ENCODE peak calls at places on chromosomes 3 and 15, in five cellular contexts. One of them, this sample, is unnamed.

GRCh38 chr15:65641723-65642475 is 20.2 kb downstream of the SLC24A1 start:
- DNase-seq in heart left ventricle: no peak
- DNase-seq in IMR-90: no peak
- DNase-seq in astrocyte: no peak
- DNase-seq in colonic mucosa: no peak
- DNase-seq in this sample: no peak

GRCh38 chr3:167989066-167989465 is 106.7 kb downstream of the GOLIM4 start:
- DNase-seq in colonic mucosa: no peak
- DNase-seq in astrocyte: no peak
- DNase-seq in heart left ventricle: no peak
- DNase-seq in IMR-90: no peak
- DNase-seq in this sample: no peak

GRCh38 chr15:71080705-71081104 is 34.6 kb upstream of the THSD4 start:
- DNase-seq in IMR-90: peak; percentile 96
- DNase-seq in heart left ventricle: no peak
- DNase-seq in astrocyte: peak; percentile 97
- DNase-seq in colonic mucosa: no peak
- DNase-seq in this sample: no peak

GRCh38 chr15:69114231-69114937 is 46.1 kb upstream of the GLCE start:
- DNase-seq in IMR-90: no peak
- DNase-seq in heart left ventricle: no peak
- DNase-seq in astrocyte: no peak
- DNase-seq in colonic mucosa: no peak
- DNase-seq in this sample: no peak

GRCh38 chr15:47410243-47410642 is 307.1 kb upstream of the SEMA6D start:
- DNase-seq in heart left ventricle: no peak
- DNase-seq in IMR-90: no peak
- DNase-seq in colonic mucosa: no peak
- DNase-seq in astrocyte: no peak
- DNase-seq in this sample: no peak

GRCh38 chr15:66072616-66073361 is 180.8 kb downstream of the MEGF11 start:
- DNase-seq in heart left ventricle: no peak
- DNase-seq in colonic mucosa: no peak
- DNase-seq in IMR-90: no peak
- DNase-seq in astrocyte: peak; percentile 14
- DNase-seq in this sample: no peak

GRCh38 chr3:125231895-125232294 is 19.3 kb upstream of the SLC12A8 start:
- DNase-seq in heart left ventricle: no peak
- DNase-seq in astrocyte: peak; percentile 94
- DNase-seq in colonic mucosa: no peak
- DNase-seq in IMR-90: peak; percentile 87
- DNase-seq in this sample: no peak

GRCh38 chr15:96066852-96067490 is 263.5 kb upstream of the NR2F2 start:
- DNase-seq in astrocyte: no peak
- DNase-seq in IMR-90: no peak
- DNase-seq in colonic mucosa: no peak
- DNase-seq in heart left ventricle: no peak
- DNase-seq in this sample: no peak

GRCh38 chr3:184379375-184380209 is at the start of gene CHRD:
- DNase-seq in colonic mucosa: no peak
- DNase-seq in heart left ventricle: peak; percentile 45
- DNase-seq in IMR-90: no peak
- DNase-seq in astrocyte: no peak
- DNase-seq in this sample: no peak

GRCh38 chr15:55778932-55779331 is 36.0 kb upstream of the PRTG start:
- DNase-seq in heart left ventricle: no peak
- DNase-seq in astrocyte: no peak
- DNase-seq in IMR-90: no peak
- DNase-seq in colonic mucosa: no peak
- DNase-seq in this sample: no peak

GRCh38 chr15:37095993-37096877 is 4.1 kb downstream of the MEIS2 start:
- DNase-seq in colonic mucosa: no peak
- DNase-seq in heart left ventricle: no peak
- DNase-seq in astrocyte: no peak
- DNase-seq in IMR-90: no peak
- DNase-seq in this sample: no peak
- H3K36me3 ChIP-seq in colonic mucosa: no peaks in the 10 kb centered on the region
- H3K36me3 ChIP-seq in heart left ventricle: peaks cover 20% of the 10 kb centered on the region
- H3K36me3 ChIP-seq in astrocyte: peaks cover 17% of the 10 kb centered on the region
- H3K36me3 ChIP-seq in IMR-90: peaks cover 25% of the 10 kb centered on the region
- H3K36me3 ChIP-seq in this sample: peaks cover 5% of the 10 kb centered on the region

GRCh38 chr3:145812396-145812795 is 348.6 kb downstream of the PLOD2 start:
- DNase-seq in astrocyte: no peak
- DNase-seq in heart left ventricle: no peak
- DNase-seq in IMR-90: no peak
- DNase-seq in colonic mucosa: no peak
- DNase-seq in this sample: no peak

DNA sequence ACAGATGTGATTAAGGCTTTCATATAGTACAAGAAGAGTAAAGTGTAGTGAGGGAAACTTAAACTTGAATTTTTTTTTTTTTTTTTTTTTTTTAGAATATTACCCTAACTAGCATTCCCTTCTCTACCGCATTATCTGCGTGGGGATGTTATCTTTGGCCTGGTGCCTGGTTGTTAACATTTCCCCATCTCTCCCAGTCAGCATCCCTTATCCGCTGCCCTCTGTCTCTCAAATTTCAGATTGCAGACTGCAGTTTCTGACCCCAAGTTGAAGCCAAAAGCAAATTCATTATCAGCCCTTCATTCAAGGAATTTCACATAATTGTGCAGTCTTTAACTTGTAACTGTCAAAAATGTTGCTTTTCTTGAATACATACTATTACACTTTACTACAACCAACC is 353.0 kb downstream of the PLOD2 start:
- DNase-seq in heart left ventricle: no peak
- DNase-seq in IMR-90: peak; percentile 6
- DNase-seq in astrocyte: peak; percentile 50
- DNase-seq in colonic mucosa: no peak
- DNase-seq in this sample: no peak
- TF ChIP-seq CTCF in heart left ventricle: peak; percentile 30
- TF ChIP-seq CTCF in IMR-90: no peak
- TF ChIP-seq CTCF in astrocyte: no peak
- TF ChIP-seq CTCF in colonic mucosa: no peak
- TF ChIP-seq CTCF in this sample: no peak

GRCh38 chr3:52721742-52722033 is 15.8 kb downstream of the SPCS1 start:
- DNase-seq in IMR-90: no peak
- DNase-seq in astrocyte: no peak
- DNase-seq in heart left ventricle: no peak
- DNase-seq in colonic mucosa: no peak
- DNase-seq in this sample: no peak
- H3K27ac ChIP-seq in IMR-90: no peak overlapping the region
- H3K27ac ChIP-seq in astrocyte: no peak overlapping the region
- H3K27ac ChIP-seq in heart left ventricle: no peak overlapping the region
- H3K27ac ChIP-seq in colonic mucosa: no peak overlapping the region
- H3K27ac ChIP-seq in this sample: no peak overlapping the region

GRCh38 chr3:196356556-196356955 is 18.4 kb upstream of the TM4SF19 start:
- DNase-seq in colonic mucosa: no peak
- DNase-seq in IMR-90: no peak
- DNase-seq in astrocyte: no peak
- DNase-seq in heart left ventricle: no peak
- DNase-seq in this sample: no peak
- H3K36me3 ChIP-seq in colonic mucosa: peaks cover 6% of the 10 kb centered on the region
- H3K36me3 ChIP-seq in IMR-90: peaks cover 48% of the 10 kb centered on the region
- H3K36me3 ChIP-seq in astrocyte: peaks cover 40% of the 10 kb centered on the region
- H3K36me3 ChIP-seq in heart left ventricle: peaks cover 96% of the 10 kb centered on the region
- H3K36me3 ChIP-seq in this sample: peaks cover 24% of the 10 kb centered on the region

GRCh38 chr3:37741644-37742043 is 120.0 kb upstream of the CTDSPL start:
- DNase-seq in IMR-90: no peak
- DNase-seq in heart left ventricle: peak; percentile 72
- DNase-seq in colonic mucosa: peak; percentile 36
- DNase-seq in astrocyte: no peak
- DNase-seq in this sample: peak; percentile 68
- TF ChIP-seq CTCF in IMR-90: no peak
- TF ChIP-seq CTCF in heart left ventricle: peak; percentile 53
- TF ChIP-seq CTCF in colonic mucosa: peak; percentile 29
- TF ChIP-seq CTCF in astrocyte: no peak
- TF ChIP-seq CTCF in this sample: peak; percentile 11

DNA sequence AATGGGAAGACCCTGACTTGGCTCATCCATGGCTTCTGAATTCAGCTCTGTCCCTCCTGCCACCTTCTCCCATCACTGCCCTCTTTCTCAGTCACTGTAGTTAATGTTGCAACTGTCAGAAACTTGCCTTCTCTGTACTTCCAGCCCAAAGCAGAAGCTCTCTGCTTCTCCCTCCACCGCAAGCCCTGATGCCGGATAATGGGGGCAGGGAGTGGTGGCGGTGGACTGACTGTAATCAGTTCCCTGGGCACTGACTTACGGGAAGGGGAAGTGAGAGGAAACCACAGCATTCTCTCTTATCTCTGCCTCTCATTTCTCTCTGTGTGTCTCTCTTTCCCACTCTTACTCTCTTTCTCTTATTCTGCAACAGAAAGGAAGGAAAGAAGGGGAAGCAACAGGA is 10.9 kb downstream of the TNFSF10 start:
- DNase-seq in IMR-90: no peak
- DNase-seq in colonic mucosa: peak; percentile 66
- DNase-seq in astrocyte: peak; percentile 79
- DNase-seq in heart left ventricle: peak; percentile 59
- DNase-seq in this sample: peak; percentile 76
- H3K27ac ChIP-seq in IMR-90: no peak overlapping the region
- H3K27ac ChIP-seq in colonic mucosa: peak overlapping the region; percentile 79
- H3K27ac ChIP-seq in astrocyte: no peak overlapping the region
- H3K27ac ChIP-seq in heart left ventricle: peak overlapping the region; percentile 30
- H3K27ac ChIP-seq in this sample: peak overlapping the region; percentile 59

GRCh38 chr3:49035278-49035677 is 6.1 kb upstream of the IMPDH2 start:
- DNase-seq in colonic mucosa: no peak
- DNase-seq in IMR-90: no peak
- DNase-seq in heart left ventricle: no peak
- DNase-seq in astrocyte: no peak
- DNase-seq in this sample: no peak
- H3K36me3 ChIP-seq in colonic mucosa: peaks cover 13% of the 10 kb centered on the region
- H3K36me3 ChIP-seq in IMR-90: peaks cover 41% of the 10 kb centered on the region
- H3K36me3 ChIP-seq in heart left ventricle: peaks cover 99% of the 10 kb centered on the region
- H3K36me3 ChIP-seq in astrocyte: peaks cover 40% of the 10 kb centered on the region
- H3K36me3 ChIP-seq in this sample: peaks cover 8% of the 10 kb centered on the region

GRCh38 chr3:170487091-170487490 is 68.4 kb downstream of the CLDN11 start:
- DNase-seq in heart left ventricle: no peak
- DNase-seq in astrocyte: no peak
- DNase-seq in colonic mucosa: no peak
- DNase-seq in IMR-90: no peak
- DNase-seq in this sample: no peak

GRCh38 chr3:170486398-170486797 is 67.7 kb downstream of the CLDN11 start:
- DNase-seq in colonic mucosa: no peak
- DNase-seq in heart left ventricle: no peak
- DNase-seq in IMR-90: no peak
- DNase-seq in astrocyte: no peak
- DNase-seq in this sample: no peak

GRCh38 chr3:170490828-170491560 is 72.3 kb downstream of the CLDN11 start:
- DNase-seq in IMR-90: no peak
- DNase-seq in colonic mucosa: no peak
- DNase-seq in heart left ventricle: no peak
- DNase-seq in astrocyte: no peak
- DNase-seq in this sample: no peak

GRCh38 chr3:170491901-170492300 is 73.2 kb downstream of the CLDN11 start:
- DNase-seq in IMR-90: no peak
- DNase-seq in astrocyte: no peak
- DNase-seq in colonic mucosa: no peak
- DNase-seq in heart left ventricle: no peak
- DNase-seq in this sample: no peak

DNA sequence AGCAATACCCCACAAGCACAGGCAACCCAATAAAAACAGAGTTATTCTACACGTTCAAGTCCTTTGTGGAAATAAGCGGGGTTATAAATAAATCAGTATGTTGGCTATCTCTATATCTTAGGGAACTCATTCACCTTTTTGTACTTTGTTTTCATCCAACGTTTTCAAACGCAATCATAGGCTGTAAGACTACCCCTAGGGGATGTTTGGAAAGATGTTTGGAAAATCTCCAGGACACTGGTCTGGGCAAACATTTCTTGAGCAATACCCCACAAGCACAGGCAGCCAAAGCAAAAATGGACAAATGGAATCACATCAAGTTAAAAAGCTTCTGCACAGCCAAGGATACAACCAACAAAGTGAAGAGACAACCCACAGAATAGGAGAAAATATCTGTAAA is 70.1 kb downstream of the CLDN11 start:
- DNase-seq in heart left ventricle: no peak
- DNase-seq in colonic mucosa: no peak
- DNase-seq in astrocyte: no peak
- DNase-seq in IMR-90: peak; percentile 78
- DNase-seq in this sample: no peak
- TF ChIP-seq CTCF in heart left ventricle: no peak
- TF ChIP-seq CTCF in colonic mucosa: no peak
- TF ChIP-seq CTCF in astrocyte: no peak
- TF ChIP-seq CTCF in IMR-90: no peak
- TF ChIP-seq CTCF in this sample: no peak

DNA sequence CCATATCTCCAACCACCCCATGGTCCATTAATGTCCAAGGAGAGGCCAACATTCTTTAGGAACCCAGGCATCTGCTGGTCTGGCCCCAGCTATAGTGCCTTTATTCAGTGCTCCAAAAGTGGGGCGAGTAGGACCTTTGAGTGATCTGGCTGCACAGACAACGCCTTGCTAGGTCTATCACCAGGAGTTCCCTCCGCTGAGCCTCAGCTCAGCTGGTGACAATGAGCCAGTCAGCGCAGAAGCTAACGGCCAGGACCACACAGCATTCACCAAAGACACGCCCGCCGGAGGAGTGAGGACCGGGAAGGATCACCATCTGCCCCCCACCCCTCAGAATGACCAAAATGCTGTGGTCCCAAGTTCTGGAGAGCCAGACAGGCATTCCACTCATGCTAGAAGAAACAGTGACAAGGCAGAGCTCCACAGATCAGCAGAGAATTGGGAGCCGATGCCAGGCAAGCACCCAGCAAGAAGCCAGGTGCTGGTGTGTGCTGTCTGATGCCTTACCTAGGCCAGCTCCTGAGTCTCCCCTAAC is 19.0 kb downstream of the TBC1D2B start:
- DNase-seq in IMR-90: no peak
- DNase-seq in heart left ventricle: no peak
- DNase-seq in colonic mucosa: no peak
- DNase-seq in astrocyte: no peak
- DNase-seq in this sample: no peak
- H3K27ac ChIP-seq in IMR-90: no peak overlapping the region
- H3K27ac ChIP-seq in heart left ventricle: no peak overlapping the region
- H3K27ac ChIP-seq in colonic mucosa: peak overlapping the region; percentile 35
- H3K27ac ChIP-seq in astrocyte: no peak overlapping the region
- H3K27ac ChIP-seq in this sample: peak overlapping the region; percentile 79

DNA sequence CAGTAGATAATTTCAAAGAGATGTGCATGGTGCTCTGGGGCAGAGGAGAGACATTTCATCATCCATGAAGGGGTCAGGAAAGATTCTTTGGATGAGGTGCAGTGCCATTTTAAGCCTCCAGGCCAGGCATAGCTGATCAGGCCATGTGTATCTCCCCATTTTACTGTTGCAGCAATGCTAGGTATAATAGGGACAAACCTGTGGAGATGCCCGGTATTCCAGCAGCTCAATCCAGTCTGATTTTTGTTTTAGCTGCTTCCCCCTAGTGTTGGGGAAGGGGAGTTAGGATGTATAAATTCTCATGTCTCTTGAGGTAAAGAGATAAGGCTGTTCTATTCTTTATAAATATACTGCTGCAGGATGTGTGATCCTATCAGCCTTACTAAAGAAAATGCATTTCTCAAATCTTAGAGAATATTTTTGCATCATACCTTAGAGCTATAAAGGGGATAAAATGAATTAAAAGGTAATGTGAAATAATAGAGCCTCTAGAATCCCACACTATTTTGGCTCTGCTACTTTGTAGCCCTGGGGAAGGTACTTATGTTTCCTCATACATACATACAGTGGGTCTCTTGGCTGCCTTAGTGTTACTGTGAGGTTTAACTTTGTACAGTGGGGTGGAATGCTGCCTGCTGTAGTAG is 5.2 kb downstream of the CDV3 start:
- DNase-seq in heart left ventricle: no peak
- DNase-seq in astrocyte: peak; percentile 31
- DNase-seq in IMR-90: peak; percentile 55
- DNase-seq in colonic mucosa: no peak
- DNase-seq in this sample: no peak
- H3K36me3 ChIP-seq in heart left ventricle: peaks cover 87% of the 10 kb centered on the region
- H3K36me3 ChIP-seq in astrocyte: peaks cover 49% of the 10 kb centered on the region
- H3K36me3 ChIP-seq in IMR-90: peaks cover 38% of the 10 kb centered on the region
- H3K36me3 ChIP-seq in colonic mucosa: peaks cover 10% of the 10 kb centered on the region
- H3K36me3 ChIP-seq in this sample: peaks cover 18% of the 10 kb centered on the region

This sample was measured in lung.